ENCODE peak calls at places on chromosomes 3 and 15, in ten cellular contexts. One of them, this sample, is unnamed.

GRCh38 chr3:52520141-52520667 is 13.5 kb downstream of the NT5DC2 start:
- DNase-seq in AG09309: no peak
- DNase-seq in posterior vena cava: no peak
- DNase-seq in RPMI7951: no peak
- DNase-seq in stimulated activated CD8-positive, alpha-beta memory T cell treated with anti-CD3 and anti-CD28 coated beads, Interleukin-15, amount 100 ng/mL, for 24 hours: no peak
- DNase-seq in GM20000: no peak
- DNase-seq in mammary epithelial cell: no peak
- DNase-seq in hepatic stellate cell: no peak
- DNase-seq in NCI-H1417 treated with DMSO at 0.1 percent for 48 hours: no peak
- DNase-seq in amygdala: no peak
- DNase-seq in this sample: no peak

GRCh38 chr3:5698851-5699250 is 511.3 kb downstream of the EDEM1 start:
- DNase-seq in GM20000: no peak
- DNase-seq in posterior vena cava: no peak
- DNase-seq in amygdala: no peak
- DNase-seq in hepatic stellate cell: no peak
- DNase-seq in stimulated activated CD8-positive, alpha-beta memory T cell treated with anti-CD3 and anti-CD28 coated beads, Interleukin-15, amount 100 ng/mL, for 24 hours: no peak
- DNase-seq in NCI-H1417 treated with DMSO at 0.1 percent for 48 hours: no peak
- DNase-seq in RPMI7951: no peak
- DNase-seq in AG09309: no peak
- DNase-seq in mammary epithelial cell: no peak
- DNase-seq in this sample: no peak

GRCh38 chr3:151384741-151385174 is at the start of gene P2RY12:
- DNase-seq in amygdala: no peak
- DNase-seq in posterior vena cava: no peak
- DNase-seq in NCI-H1417 treated with DMSO at 0.1 percent for 48 hours: no peak
- DNase-seq in RPMI7951: no peak
- DNase-seq in AG09309: no peak
- DNase-seq in mammary epithelial cell: no peak
- DNase-seq in hepatic stellate cell: no peak
- DNase-seq in stimulated activated CD8-positive, alpha-beta memory T cell treated with anti-CD3 and anti-CD28 coated beads, Interleukin-15, amount 100 ng/mL, for 24 hours: no peak
- DNase-seq in GM20000: peak; percentile 7
- DNase-seq in this sample: peak; percentile 13

GRCh38 chr15:64152507-64153387 is 1.2 kb downstream of the SNX22 start:
- DNase-seq in NCI-H1417 treated with DMSO at 0.1 percent for 48 hours: no peak
- DNase-seq in RPMI7951: no peak
- DNase-seq in GM20000: peak; percentile 58
- DNase-seq in stimulated activated CD8-positive, alpha-beta memory T cell treated with anti-CD3 and anti-CD28 coated beads, Interleukin-15, amount 100 ng/mL, for 24 hours: no peak
- DNase-seq in hepatic stellate cell: no peak
- DNase-seq in amygdala: no peak
- DNase-seq in mammary epithelial cell: no peak
- DNase-seq in AG09309: no peak
- DNase-seq in posterior vena cava: peak; percentile 81
- DNase-seq in this sample: peak; percentile 47

GRCh38 chr15:80171787-80172186 is 19.0 kb downstream of the FAH start:
- DNase-seq in stimulated activated CD8-positive, alpha-beta memory T cell treated with anti-CD3 and anti-CD28 coated beads, Interleukin-15, amount 100 ng/mL, for 24 hours: no peak
- DNase-seq in AG09309: no peak
- DNase-seq in GM20000: no peak
- DNase-seq in NCI-H1417 treated with DMSO at 0.1 percent for 48 hours: no peak
- DNase-seq in mammary epithelial cell: no peak
- DNase-seq in hepatic stellate cell: no peak
- DNase-seq in posterior vena cava: peak; percentile 38
- DNase-seq in amygdala: no peak
- DNase-seq in RPMI7951: no peak
- DNase-seq in this sample: no peak

GRCh38 chr3:186110975-186111974 is 2.4 kb upstream of the ETV5 start:
- DNase-seq in GM20000: peak; percentile 28
- DNase-seq in amygdala: no peak
- DNase-seq in hepatic stellate cell: no peak
- DNase-seq in RPMI7951: no peak
- DNase-seq in posterior vena cava: no peak
- DNase-seq in mammary epithelial cell: no peak
- DNase-seq in AG09309: no peak
- DNase-seq in NCI-H1417 treated with DMSO at 0.1 percent for 48 hours: no peak
- DNase-seq in stimulated activated CD8-positive, alpha-beta memory T cell treated with anti-CD3 and anti-CD28 coated beads, Interleukin-15, amount 100 ng/mL, for 24 hours: no peak
- DNase-seq in this sample: peak; percentile 39

GRCh38 chr15:92082217-92082843 is 228.8 kb downstream of the SLCO3A1 start:
- DNase-seq in AG09309: peak; percentile 31
- DNase-seq in posterior vena cava: peak; percentile 88
- DNase-seq in stimulated activated CD8-positive, alpha-beta memory T cell treated with anti-CD3 and anti-CD28 coated beads, Interleukin-15, amount 100 ng/mL, for 24 hours: peak; percentile 31
- DNase-seq in amygdala: peak; percentile 25
- DNase-seq in hepatic stellate cell: peak; percentile 72
- DNase-seq in mammary epithelial cell: peak; percentile 57
- DNase-seq in GM20000: peak; percentile 56
- DNase-seq in RPMI7951: peak; percentile 69
- DNase-seq in NCI-H1417 treated with DMSO at 0.1 percent for 48 hours: peak; percentile 40
- DNase-seq in this sample: peak; percentile 63

GRCh38 chr15:39360417-39360816 is 220.5 kb upstream of the THBS1 start:
- DNase-seq in GM20000: no peak
- DNase-seq in NCI-H1417 treated with DMSO at 0.1 percent for 48 hours: no peak
- DNase-seq in amygdala: no peak
- DNase-seq in stimulated activated CD8-positive, alpha-beta memory T cell treated with anti-CD3 and anti-CD28 coated beads, Interleukin-15, amount 100 ng/mL, for 24 hours: no peak
- DNase-seq in RPMI7951: no peak
- DNase-seq in mammary epithelial cell: no peak
- DNase-seq in AG09309: no peak
- DNase-seq in posterior vena cava: no peak
- DNase-seq in hepatic stellate cell: no peak
- DNase-seq in this sample: no peak

GRCh38 chr15:36899696-36900095 is 200.7 kb downstream of the MEIS2 start:
- DNase-seq in AG09309: no peak
- DNase-seq in amygdala: no peak
- DNase-seq in posterior vena cava: no peak
- DNase-seq in mammary epithelial cell: no peak
- DNase-seq in stimulated activated CD8-positive, alpha-beta memory T cell treated with anti-CD3 and anti-CD28 coated beads, Interleukin-15, amount 100 ng/mL, for 24 hours: no peak
- DNase-seq in NCI-H1417 treated with DMSO at 0.1 percent for 48 hours: no peak
- DNase-seq in hepatic stellate cell: no peak
- DNase-seq in RPMI7951: no peak
- DNase-seq in GM20000: no peak
- DNase-seq in this sample: no peak

GRCh38 chr3:122313261-122313660 is 11.8 kb upstream of the CSTA start:
- DNase-seq in hepatic stellate cell: no peak
- DNase-seq in AG09309: no peak
- DNase-seq in RPMI7951: no peak
- DNase-seq in mammary epithelial cell: peak; percentile 19
- DNase-seq in NCI-H1417 treated with DMSO at 0.1 percent for 48 hours: no peak
- DNase-seq in posterior vena cava: no peak
- DNase-seq in GM20000: no peak
- DNase-seq in stimulated activated CD8-positive, alpha-beta memory T cell treated with anti-CD3 and anti-CD28 coated beads, Interleukin-15, amount 100 ng/mL, for 24 hours: no peak
- DNase-seq in amygdala: no peak
- DNase-seq in this sample: no peak

GRCh38 chr15:27495963-27496459 is 525.0 kb downstream of the GABRG3 start:
- DNase-seq in mammary epithelial cell: no peak
- DNase-seq in GM20000: no peak
- DNase-seq in stimulated activated CD8-positive, alpha-beta memory T cell treated with anti-CD3 and anti-CD28 coated beads, Interleukin-15, amount 100 ng/mL, for 24 hours: no peak
- DNase-seq in amygdala: no peak
- DNase-seq in NCI-H1417 treated with DMSO at 0.1 percent for 48 hours: no peak
- DNase-seq in hepatic stellate cell: no peak
- DNase-seq in posterior vena cava: no peak
- DNase-seq in AG09309: no peak
- DNase-seq in RPMI7951: no peak
- DNase-seq in this sample: no peak

GRCh38 chr3:67907735-67908134 is 253.3 kb upstream of the SUCLG2 start:
- DNase-seq in GM20000: no peak
- DNase-seq in mammary epithelial cell: no peak
- DNase-seq in hepatic stellate cell: no peak
- DNase-seq in NCI-H1417 treated with DMSO at 0.1 percent for 48 hours: no peak
- DNase-seq in RPMI7951: no peak
- DNase-seq in posterior vena cava: no peak
- DNase-seq in AG09309: no peak
- DNase-seq in stimulated activated CD8-positive, alpha-beta memory T cell treated with anti-CD3 and anti-CD28 coated beads, Interleukin-15, amount 100 ng/mL, for 24 hours: no peak
- DNase-seq in amygdala: no peak
- DNase-seq in this sample: no peak

GRCh38 chr3:5014431-5014830 is 35.2 kb downstream of the BHLHE40 start:
- DNase-seq in amygdala: no peak
- DNase-seq in GM20000: no peak
- DNase-seq in AG09309: no peak
- DNase-seq in posterior vena cava: peak; percentile 10
- DNase-seq in NCI-H1417 treated with DMSO at 0.1 percent for 48 hours: no peak
- DNase-seq in mammary epithelial cell: no peak
- DNase-seq in stimulated activated CD8-positive, alpha-beta memory T cell treated with anti-CD3 and anti-CD28 coated beads, Interleukin-15, amount 100 ng/mL, for 24 hours: no peak
- DNase-seq in RPMI7951: no peak
- DNase-seq in hepatic stellate cell: no peak
- DNase-seq in this sample: no peak

GRCh38 chr15:25989327-25989726 is 126.2 kb upstream of the ATP10A start:
- DNase-seq in posterior vena cava: no peak
- DNase-seq in RPMI7951: no peak
- DNase-seq in NCI-H1417 treated with DMSO at 0.1 percent for 48 hours: no peak
- DNase-seq in GM20000: no peak
- DNase-seq in mammary epithelial cell: no peak
- DNase-seq in hepatic stellate cell: no peak
- DNase-seq in stimulated activated CD8-positive, alpha-beta memory T cell treated with anti-CD3 and anti-CD28 coated beads, Interleukin-15, amount 100 ng/mL, for 24 hours: no peak
- DNase-seq in AG09309: no peak
- DNase-seq in amygdala: no peak
- DNase-seq in this sample: no peak

GRCh38 chr15:64134322-64134829 is 17.2 kb upstream of the SNX22 start:
- DNase-seq in NCI-H1417 treated with DMSO at 0.1 percent for 48 hours: no peak
- DNase-seq in stimulated activated CD8-positive, alpha-beta memory T cell treated with anti-CD3 and anti-CD28 coated beads, Interleukin-15, amount 100 ng/mL, for 24 hours: no peak
- DNase-seq in RPMI7951: peak; percentile 45
- DNase-seq in mammary epithelial cell: no peak
- DNase-seq in GM20000: no peak
- DNase-seq in AG09309: no peak
- DNase-seq in posterior vena cava: no peak
- DNase-seq in amygdala: no peak
- DNase-seq in hepatic stellate cell: no peak
- DNase-seq in this sample: no peak

GRCh38 chr3:134065252-134065651 is 35.5 kb upstream of the SLCO2A1 start:
- DNase-seq in mammary epithelial cell: no peak
- DNase-seq in hepatic stellate cell: no peak
- DNase-seq in RPMI7951: no peak
- DNase-seq in posterior vena cava: no peak
- DNase-seq in stimulated activated CD8-positive, alpha-beta memory T cell treated with anti-CD3 and anti-CD28 coated beads, Interleukin-15, amount 100 ng/mL, for 24 hours: no peak
- DNase-seq in NCI-H1417 treated with DMSO at 0.1 percent for 48 hours: no peak
- DNase-seq in AG09309: no peak
- DNase-seq in amygdala: no peak
- DNase-seq in GM20000: no peak
- DNase-seq in this sample: no peak

GRCh38 chr3:137012097-137012501 is 54.3 kb downstream of the IL20RB start:
- DNase-seq in AG09309: no peak
- DNase-seq in amygdala: no peak
- DNase-seq in NCI-H1417 treated with DMSO at 0.1 percent for 48 hours: no peak
- DNase-seq in stimulated activated CD8-positive, alpha-beta memory T cell treated with anti-CD3 and anti-CD28 coated beads, Interleukin-15, amount 100 ng/mL, for 24 hours: no peak
- DNase-seq in RPMI7951: peak; percentile 83
- DNase-seq in GM20000: no peak
- DNase-seq in mammary epithelial cell: no peak
- DNase-seq in hepatic stellate cell: peak; percentile 57
- DNase-seq in posterior vena cava: no peak
- DNase-seq in this sample: no peak

GRCh38 chr3:156516284-156516683 is 38.6 kb downstream of the SSR3 start:
- DNase-seq in NCI-H1417 treated with DMSO at 0.1 percent for 48 hours: no peak
- DNase-seq in mammary epithelial cell: no peak
- DNase-seq in stimulated activated CD8-positive, alpha-beta memory T cell treated with anti-CD3 and anti-CD28 coated beads, Interleukin-15, amount 100 ng/mL, for 24 hours: no peak
- DNase-seq in amygdala: no peak
- DNase-seq in RPMI7951: no peak
- DNase-seq in AG09309: no peak
- DNase-seq in GM20000: no peak
- DNase-seq in hepatic stellate cell: no peak
- DNase-seq in posterior vena cava: no peak
- DNase-seq in this sample: no peak

GRCh38 chr15:70250208-70251201 is 152.8 kb upstream of the TLE3 start:
- DNase-seq in posterior vena cava: peak; percentile 80
- DNase-seq in hepatic stellate cell: no peak
- DNase-seq in AG09309: no peak
- DNase-seq in mammary epithelial cell: no peak
- DNase-seq in NCI-H1417 treated with DMSO at 0.1 percent for 48 hours: no peak
- DNase-seq in RPMI7951: no peak
- DNase-seq in stimulated activated CD8-positive, alpha-beta memory T cell treated with anti-CD3 and anti-CD28 coated beads, Interleukin-15, amount 100 ng/mL, for 24 hours: no peak
- DNase-seq in amygdala: no peak
- DNase-seq in GM20000: no peak
- DNase-seq in this sample: peak; percentile 12

GRCh38 chr15:40388941-40389823 is 6.7 kb downstream of the KNSTRN start:
- DNase-seq in amygdala: no peak
- DNase-seq in stimulated activated CD8-positive, alpha-beta memory T cell treated with anti-CD3 and anti-CD28 coated beads, Interleukin-15, amount 100 ng/mL, for 24 hours: no peak
- DNase-seq in NCI-H1417 treated with DMSO at 0.1 percent for 48 hours: no peak
- DNase-seq in mammary epithelial cell: peak; percentile 53
- DNase-seq in hepatic stellate cell: no peak
- DNase-seq in posterior vena cava: no peak
- DNase-seq in AG09309: peak; percentile 37
- DNase-seq in RPMI7951: no peak
- DNase-seq in GM20000: no peak
- DNase-seq in this sample: no peak

This sample was measured in GM13976.